ENCODE peak calls at places on chromosomes 4 and X, in five cellular contexts. E is HuH-7.5, R is kidney tubule cell, T is D341Med, L is pancreas. S is an unnamed sample.
A peak's percentile ranks its signal among the peaks of the same experiment; 100 is the strongest.

GRCh38 chr4:86033171-86033570 is 326.7 kb downstream of the MAPK10 start:
- DNase-seq in R (no peak), E (no peak), L (no peak), T (no peak), S (peak; percentile 72)

GRCh38 chr4:37068580-37068979 is 176.0 kb upstream of the NWD2 start:
- DNase-seq in R (no peak), L (no peak), E (no peak), T (no peak), S (no peak)

GRCh38 chrX:72060196-72060974 is 71.3 kb downstream of the RTL5 start:
- DNase-seq in L (no peak), T (no peak), R (no peak), E (no peak), S (no peak)

GRCh38 chr4:8533274-8533865 is 46.8 kb upstream of the GPR78 start:
- DNase-seq in L (peak; percentile 21), E (no peak), T (no peak), R (no peak), S (no peak)

GRCh38 chr4:168631241-168632151 is 134.6 kb downstream of the PALLD start:
- DNase-seq in R (peak; percentile 85), E (peak; percentile 60), T (peak; percentile 89), L (peak; percentile 86), S (peak; percentile 72)

GRCh38 chr4:16225681-16225995 is 633 bp downstream of the TAPT1 start:
- DNase-seq in E (no peak), R (peak; percentile 42), T (no peak), L (no peak), S (no peak)

GRCh38 chr4:168432419-168433146 is 47.7 kb downstream of the DDX60L start:
- DNase-seq in E (no peak), R (no peak), T (no peak), L (no peak), S (no peak)

GRCh38 chr4:8470451-8471024 is 30.0 kb downstream of the TRMT44 start:
- DNase-seq in E (no peak), L (no peak), R (no peak), T (peak; percentile 10), S (no peak)

GRCh38 chr4:139054791-139055376 is 39.3 kb downstream of the NOCT start:
- DNase-seq in E (no peak), L (no peak), R (peak; percentile 52), T (no peak), S (no peak)

GRCh38 chr4:8296491-8296890 is 26.9 kb downstream of the HTRA3 start:
- DNase-seq in T (no peak), E (no peak), R (no peak), L (peak; percentile 22), S (no peak)

GRCh38 chr4:83112678-83113428 is 1.7 kb downstream of the PLAC8 start:
- DNase-seq in T (no peak), R (no peak), E (no peak), L (no peak), S (no peak)

GRCh38 chrX:106007815-106008214 is 30.7 kb downstream of the SERPINA7 start:
- DNase-seq in R (no peak), T (no peak), L (no peak), E (no peak), S (no peak)

GRCh38 chrX:53550756-53551463 is 116.7 kb upstream of the HSD17B10 start:
- DNase-seq in T (no peak), L (no peak), E (no peak), R (no peak), S (no peak)

GRCh38 chr4:118865091-118865708 is 23.5 kb upstream of the SYNPO2 start:
- DNase-seq in E (peak; percentile 25), R (peak; percentile 72), L (no peak), T (peak; percentile 75), S (no peak)

GRCh38 chr4:85084371-85085170 is 118.1 kb upstream of the WDFY3 start:
- DNase-seq in E (peak; percentile 5), T (peak; percentile 48), L (no peak), R (peak; percentile 65), S (no peak)

GRCh38 chr4:91330555-91331137 is 973.1 kb upstream of the GRID2 start:
- DNase-seq in T (no peak), L (no peak), E (no peak), R (peak; percentile 4), S (no peak)

GRCh38 chrX:13937370-13938052 is 92.2 kb downstream of the GEMIN8 start:
- DNase-seq in E (no peak), L (no peak), R (peak; percentile 9), T (peak; percentile 38), S (no peak)

GRCh38 chrX:1925053-1925481 is 310.2 kb downstream of the ASMT start:
- DNase-seq in L (no peak), E (no peak), R (no peak), T (no peak), S (no peak)

GRCh38 chrX:20320461-20321159 is 53.9 kb upstream of the RPS6KA3 start:
- DNase-seq in T (no peak), R (no peak), E (no peak), L (no peak), S (no peak)

GRCh38 chrX:16160729-16161128 is 6.6 kb upstream of the MAGEB17 start:
- DNase-seq in T (no peak), L (no peak), E (no peak), R (peak; percentile 100), S (no peak)

GRCh38 chr4:160523236-160523635 is 1420.4 kb downstream of the RAPGEF2 start:
- DNase-seq in R (no peak), T (no peak), L (no peak), E (no peak), S (no peak)

GRCh38 chrX:140503230-140503585 is 1.7 kb downstream of the SOX3 start:
- DNase-seq in R (no peak), L (no peak), E (no peak), T (no peak), S (no peak)

GRCh38 chr4:135371137-135371536 is 1169.5 kb upstream of the PABPC4L start:
- DNase-seq in T (no peak), R (no peak), L (peak; percentile 57), E (no peak), S (no peak)

GRCh38 chrX:154607370-154607769 is 11.7 kb downstream of the CTAG1B start:
- DNase-seq in T (no peak), R (no peak), L (no peak), E (no peak), S (no peak)

GRCh38 chr4:141425124-141425523 is 204.4 kb downstream of the ZNF330 start:
- DNase-seq in T (no peak), E (no peak), R (peak; percentile 40), L (no peak), S (no peak)

GRCh38 chrX:153897899-153898298 is 6.6 kb upstream of the AVPR2 start:
- DNase-seq in L (no peak), E (no peak), T (no peak), R (no peak), S (no peak)

GRCh38 chr4:130395871-130396270 is 1299.9 kb downstream of the C4orf33 start:
- DNase-seq in R (peak; percentile 14), T (no peak), E (no peak), L (no peak), S (no peak)

GRCh38 chr4:71201817-71202576 is 136.8 kb upstream of the SLC4A4 start:
- DNase-seq in E (no peak), R (no peak), L (no peak), T (no peak), S (no peak)

GRCh38 chrX:17689971-17690409 is 47.3 kb upstream of the SCML1 start:
- DNase-seq in R (peak; percentile 69), L (no peak), E (peak; percentile 6), T (peak; percentile 47), S (no peak)

GRCh38 chr4:140867338-140867737 is 111.2 kb upstream of the TBC1D9 start:
- DNase-seq in T (no peak), R (no peak), L (no peak), E (no peak), S (no peak)

S was measured in right atrium auricular region.